ENCODE peak calls at places on chromosomes 2 and 18, in four cellular contexts. One of them, this sample, is unnamed.

GRCh38 chr2:72527424-72527823 is 298.4 kb downstream of the EXOC6B start:
- DNase-seq in K562: no peak
- DNase-seq in A549: no peak
- DNase-seq in H1: no peak
- DNase-seq in this sample: no peak

GRCh38 chr2:219369447-219369861 is 18.3 kb downstream of the DNPEP start:
- DNase-seq in A549: peak; percentile 52
- DNase-seq in H1: no peak
- DNase-seq in K562: no peak
- DNase-seq in this sample: no peak

GRCh38 chr18:26477828-26478466 is 70.4 kb downstream of the KCTD1 start:
- DNase-seq in A549: peak; percentile 80
- DNase-seq in H1: no peak
- DNase-seq in K562: no peak
- DNase-seq in this sample: no peak

GRCh38 chr2:98568161-98568956 is 40.0 kb downstream of the COA5 start:
- DNase-seq in A549: no peak
- DNase-seq in K562: no peak
- DNase-seq in H1: no peak
- DNase-seq in this sample: no peak

GRCh38 chr2:97849881-97850540 is 136.6 kb downstream of the ZAP70 start:
- DNase-seq in H1: no peak
- DNase-seq in A549: no peak
- DNase-seq in K562: peak; percentile 15
- DNase-seq in this sample: no peak

GRCh38 chr2:173963323-173963816 is 1.8 kb downstream of the SP3 start:
- DNase-seq in H1: no peak
- DNase-seq in K562: no peak
- DNase-seq in A549: peak; percentile 76
- DNase-seq in this sample: peak; percentile 71

GRCh38 chr2:131031431-131031841 is 61.8 kb downstream of the FAM168B start:
- DNase-seq in K562: no peak
- DNase-seq in A549: no peak
- DNase-seq in H1: no peak
- DNase-seq in this sample: no peak

GRCh38 chr2:105929506-105929905 is 184.8 kb downstream of the NCK2 start:
- DNase-seq in A549: no peak
- DNase-seq in K562: no peak
- DNase-seq in H1: no peak
- DNase-seq in this sample: no peak

GRCh38 chr2:105125920-105126319 is 88.1 kb downstream of the MRPS9 start:
- DNase-seq in K562: no peak
- DNase-seq in H1: no peak
- DNase-seq in A549: no peak
- DNase-seq in this sample: no peak

GRCh38 chr2:226447338-226447885 is 352.2 kb downstream of the IRS1 start:
- DNase-seq in H1: no peak
- DNase-seq in A549: no peak
- DNase-seq in K562: no peak
- DNase-seq in this sample: no peak

GRCh38 chr2:3034856-3035255 is 342.8 kb downstream of the EIPR1 start:
- DNase-seq in H1: no peak
- DNase-seq in A549: no peak
- DNase-seq in K562: no peak
- DNase-seq in this sample: no peak

GRCh38 chr2:3038636-3039035 is 339.0 kb downstream of the EIPR1 start:
- DNase-seq in H1: no peak
- DNase-seq in K562: no peak
- DNase-seq in A549: no peak
- DNase-seq in this sample: no peak

GRCh38 chr2:3035385-3036050 is 342.1 kb downstream of the EIPR1 start:
- DNase-seq in K562: no peak
- DNase-seq in A549: no peak
- DNase-seq in H1: no peak
- DNase-seq in this sample: no peak

GRCh38 chr2:3037196-3038194 is 340.1 kb downstream of the EIPR1 start:
- DNase-seq in H1: no peak
- DNase-seq in A549: no peak
- DNase-seq in K562: no peak
- DNase-seq in this sample: no peak

GRCh38 chr2:3036432-3037125 is 341.0 kb downstream of the EIPR1 start:
- DNase-seq in K562: no peak
- DNase-seq in H1: no peak
- DNase-seq in A549: no peak
- DNase-seq in this sample: no peak
- TF ChIP-seq RNF2 in K562: no peak
- TF ChIP-seq RNF2 in H1: no peak
- TF ChIP-seq RNF2 in A549: no peak
- TF ChIP-seq RNF2 in this sample: no peak

GRCh38 chr2:175064797-175065196 is 59.6 kb upstream of the CHN1 start:
- DNase-seq in K562: no peak
- DNase-seq in H1: no peak
- DNase-seq in A549: no peak
- DNase-seq in this sample: no peak

GRCh38 chr2:175062787-175063585 is 57.8 kb upstream of the CHN1 start:
- DNase-seq in H1: no peak
- DNase-seq in A549: peak; percentile 71
- DNase-seq in K562: no peak
- DNase-seq in this sample: peak; percentile 100

GRCh38 chr2:175068534-175068933 is 63.4 kb upstream of the CHN1 start:
- DNase-seq in H1: no peak
- DNase-seq in A549: no peak
- DNase-seq in K562: no peak
- DNase-seq in this sample: no peak

GRCh38 chr2:175066411-175066810 is 61.2 kb upstream of the CHN1 start:
- DNase-seq in A549: no peak
- DNase-seq in H1: no peak
- DNase-seq in K562: no peak
- DNase-seq in this sample: no peak

DNA sequence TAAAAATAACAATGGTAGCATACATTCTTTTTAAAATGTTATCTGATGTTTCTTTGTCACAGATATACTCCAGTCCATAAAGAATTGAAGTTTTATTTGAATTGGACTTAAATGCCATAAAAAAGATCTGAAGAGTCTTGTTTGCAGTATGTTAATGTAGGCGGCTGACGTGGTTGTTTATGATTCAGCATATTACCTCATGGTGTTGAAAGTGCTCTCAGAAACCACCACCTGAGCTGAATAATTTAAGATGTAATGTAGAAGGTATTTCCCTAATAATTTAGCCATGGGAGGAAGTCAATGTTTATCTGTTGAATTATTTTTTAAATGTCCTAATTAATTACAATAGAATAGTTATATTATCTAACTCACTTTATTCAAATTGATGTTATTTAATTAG is 58.6 kb upstream of the CHN1 start:
- DNase-seq in H1: no peak
- DNase-seq in K562: no peak
- DNase-seq in A549: no peak
- DNase-seq in this sample: peak; percentile 45
- TF ChIP-seq RNF2 in H1: no peak
- TF ChIP-seq RNF2 in K562: no peak
- TF ChIP-seq RNF2 in A549: no peak
- TF ChIP-seq RNF2 in this sample: no peak

GRCh38 chr2:64478036-64478435 is 24.1 kb downstream of the LGALSL start:
- DNase-seq in K562: no peak
- DNase-seq in H1: no peak
- DNase-seq in A549: no peak
- DNase-seq in this sample: no peak

GRCh38 chr2:64478502-64479230 is 24.7 kb downstream of the LGALSL start:
- DNase-seq in H1: no peak
- DNase-seq in K562: no peak
- DNase-seq in A549: no peak
- DNase-seq in this sample: no peak

GRCh38 chr2:64477037-64477436 is 23.1 kb downstream of the LGALSL start:
- DNase-seq in K562: no peak
- DNase-seq in H1: no peak
- DNase-seq in A549: no peak
- DNase-seq in this sample: no peak

GRCh38 chr2:64481665-64482064 is 27.7 kb downstream of the LGALSL start:
- DNase-seq in A549: no peak
- DNase-seq in K562: no peak
- DNase-seq in H1: no peak
- DNase-seq in this sample: no peak

GRCh38 chr2:64479259-64480198 is 25.6 kb downstream of the LGALSL start:
- DNase-seq in A549: no peak
- DNase-seq in H1: no peak
- DNase-seq in K562: no peak
- DNase-seq in this sample: no peak
- TF ChIP-seq RNF2 in A549: no peak
- TF ChIP-seq RNF2 in H1: no peak
- TF ChIP-seq RNF2 in K562: no peak
- TF ChIP-seq RNF2 in this sample: no peak

GRCh38 chr18:25464211-25464610 is 112.2 kb upstream of the ZNF521 start:
- DNase-seq in A549: no peak
- DNase-seq in K562: no peak
- DNase-seq in H1: no peak
- DNase-seq in this sample: no peak
- TF ChIP-seq RNF2 in A549: no peak
- TF ChIP-seq RNF2 in K562: no peak
- TF ChIP-seq RNF2 in H1: no peak
- TF ChIP-seq RNF2 in this sample: no peak

GRCh38 chr2:28691774-28692281 is 59.8 kb upstream of the PPP1CB start:
- DNase-seq in A549: peak; percentile 63
- DNase-seq in H1: no peak
- DNase-seq in K562: no peak
- DNase-seq in this sample: peak; percentile 92
- TF ChIP-seq RNF2 in A549: no peak
- TF ChIP-seq RNF2 in H1: no peak
- TF ChIP-seq RNF2 in K562: no peak
- TF ChIP-seq RNF2 in this sample: no peak

This sample was measured in HepG2.